ENCODE peak calls at places on chromosomes 3 and 15, in six cellular contexts. One of them, this sample, is unnamed.

GRCh38 chr3:196063456-196063855 is 18.4 kb downstream of the TFRC start:
- DNase-seq in left ventricle myocardium inferior: no peak
- DNase-seq in NB4: no peak
- DNase-seq in small intestine: no peak
- DNase-seq in tibial nerve: no peak
- DNase-seq in T-helper 1 cell: no peak
- DNase-seq in this sample: no peak

GRCh38 chr3:24149032-24149431 is 203.9 kb downstream of the NR1D2 start:
- DNase-seq in left ventricle myocardium inferior: no peak
- DNase-seq in NB4: no peak
- DNase-seq in small intestine: no peak
- DNase-seq in tibial nerve: no peak
- DNase-seq in T-helper 1 cell: no peak
- DNase-seq in this sample: no peak

GRCh38 chr3:185502987-185503386 is 4.2 kb upstream of the TMEM41A start:
- DNase-seq in left ventricle myocardium inferior: peak
- DNase-seq in NB4: no peak
- DNase-seq in small intestine: peak
- DNase-seq in tibial nerve: no peak
- DNase-seq in T-helper 1 cell: no peak
- DNase-seq in this sample: no peak

GRCh38 chr3:33957176-33957575 is 158.7 kb downstream of the PDCD6IP start:
- DNase-seq in left ventricle myocardium inferior: no peak
- DNase-seq in NB4: no peak
- DNase-seq in small intestine: no peak
- DNase-seq in tibial nerve: no peak
- DNase-seq in T-helper 1 cell: no peak
- DNase-seq in this sample: no peak

GRCh38 chr15:42845581-42845980 is 75.0 kb downstream of the TTBK2 start:
- DNase-seq in left ventricle myocardium inferior: no peak
- DNase-seq in NB4: no peak
- DNase-seq in small intestine: no peak
- DNase-seq in tibial nerve: no peak
- DNase-seq in T-helper 1 cell: no peak
- DNase-seq in this sample: no peak

GRCh38 chr3:64686446-64686908 is 1.3 kb downstream of the ADAMTS9 start:
- DNase-seq in left ventricle myocardium inferior: no peak
- DNase-seq in NB4: no peak
- DNase-seq in small intestine: peak
- DNase-seq in tibial nerve: no peak
- DNase-seq in T-helper 1 cell: no peak
- DNase-seq in this sample: no peak

GRCh38 chr3:73719877-73720276 is 95.1 kb upstream of the PDZRN3 start:
- DNase-seq in left ventricle myocardium inferior: no peak
- DNase-seq in NB4: no peak
- DNase-seq in small intestine: no peak
- DNase-seq in tibial nerve: peak
- DNase-seq in T-helper 1 cell: no peak
- DNase-seq in this sample: no peak

GRCh38 chr3:52153389-52154096 is 680 bp downstream of the POC1A start:
- DNase-seq in left ventricle myocardium inferior: no peak
- DNase-seq in NB4: peak
- DNase-seq in small intestine: peak
- DNase-seq in tibial nerve: no peak
- DNase-seq in T-helper 1 cell: no peak
- DNase-seq in this sample: no peak

GRCh38 chr3:142886938-142887337 is 1.9 kb downstream of the PCOLCE2 start:
- DNase-seq in left ventricle myocardium inferior: no peak
- DNase-seq in NB4: peak
- DNase-seq in small intestine: peak
- DNase-seq in tibial nerve: no peak
- DNase-seq in T-helper 1 cell: no peak
- DNase-seq in this sample: no peak

GRCh38 chr3:106302451-106303221 is 433.8 kb upstream of the CBLB start:
- DNase-seq in left ventricle myocardium inferior: no peak
- DNase-seq in NB4: no peak
- DNase-seq in small intestine: no peak
- DNase-seq in tibial nerve: no peak
- DNase-seq in T-helper 1 cell: no peak
- DNase-seq in this sample: no peak

This sample was measured in effector CD8-positive, alpha-beta T cell.